ENCODE peak calls at places on chromosome 16, in eight cellular contexts. S is body of pancreas; I is cardiac fibroblast; B is effector memory CD4-positive, alpha-beta T cell; T is gastrocnemius medialis; A is HFF-Myc; E is heart right ventricle; X is NT2/D1. W is an unnamed sample.

GRCh38 chr16:23987443-23987842 is 151.7 kb downstream of the PRKCB start:
- DNase-seq in S (no peak), I (no peak), B (no peak), T (no peak), A (no peak), E (no peak), X (no peak), W (no peak)

GRCh38 chr16:86479419-86479818 is 30.9 kb upstream of the FOXF1 start:
- DNase-seq in S (no peak), I (no peak), B (no peak), T (no peak), A (peak; percentile 71), E (no peak), X (no peak), W (no peak)

GRCh38 chr16:58422809-58423208 is 30.5 kb downstream of the GINS3 start:
- DNase-seq in S (no peak), I (no peak), B (no peak), T (no peak), A (no peak), E (no peak), X (no peak), W (no peak)

GRCh38 chr16:71276589-71277334 is 12.4 kb downstream of the CMTR2 start:
- DNase-seq in S (no peak), I (no peak), B (no peak), T (no peak), A (no peak), E (no peak), X (no peak), W (no peak)

GRCh38 chr16:69273009-69273408 is 38.1 kb upstream of the VPS4A start:
- DNase-seq in S (no peak), I (peak; percentile 85), B (no peak), T (no peak), A (no peak), E (no peak), X (no peak), W (no peak)

GRCh38 chr16:66131895-66132294 is 234.6 kb upstream of the CDH5 start:
- DNase-seq in S (no peak), I (no peak), B (no peak), T (no peak), A (no peak), E (no peak), X (no peak), W (no peak)

GRCh38 chr16:25093208-25094061 is 18.1 kb upstream of the LCMT1 start:
- DNase-seq in S (no peak), I (no peak), B (no peak), T (no peak), A (no peak), E (no peak), X (no peak), W (no peak)

GRCh38 chr16:679808-680624 is at the start of gene STUB1:
- DNase-seq in S (peak; percentile 90), I (peak; percentile 90), B (peak; percentile 83), T (peak; percentile 80), A (no peak), E (peak; percentile 90), X (peak; percentile 78), W (peak; percentile 80)

GRCh38 chr16:27879601-27880247 is 183.8 kb downstream of the GSG1L start:
- DNase-seq in S (peak; percentile 44), I (no peak), B (no peak), T (no peak), A (no peak), E (peak; percentile 45), X (no peak), W (no peak)

GRCh38 chr16:47018223-47018891 is 44.9 kb upstream of the DNAJA2 start:
- DNase-seq in S (peak; percentile 74), I (peak; percentile 5), B (no peak), T (no peak), A (no peak), E (no peak), X (no peak), W (no peak)

GRCh38 chr16:68744744-68745280 is 7.7 kb downstream of the CDH1 start:
- DNase-seq in S (peak; percentile 91), I (no peak), B (no peak), T (no peak), A (no peak), E (no peak), X (no peak), W (no peak)

GRCh38 chr16:80654094-80654862 is 113.5 kb downstream of the DYNLRB2 start:
- DNase-seq in S (peak; percentile 53), I (no peak), B (no peak), T (no peak), A (no peak), E (no peak), X (no peak), W (no peak)

GRCh38 chr16:74573622-74574021 is 33.3 kb downstream of the GLG1 start:
- DNase-seq in S (no peak), I (no peak), B (no peak), T (no peak), A (no peak), E (no peak), X (no peak), W (no peak)

GRCh38 chr16:73057369-73058210 is 9.7 kb upstream of the ZFHX3 start:
- DNase-seq in S (peak; percentile 68), I (peak; percentile 59), B (no peak), T (no peak), A (no peak), E (peak; percentile 45), X (no peak), W (peak; percentile 67)

GRCh38 chr16:82300374-82300936 is 130.4 kb upstream of the MPHOSPH6 start:
- DNase-seq in S (no peak), I (no peak), B (no peak), T (no peak), A (no peak), E (no peak), X (no peak), W (no peak)

GRCh38 chr16:82298472-82298871 is 128.4 kb upstream of the MPHOSPH6 start:
- DNase-seq in S (no peak), I (no peak), B (no peak), T (no peak), A (no peak), E (no peak), X (no peak), W (no peak)

GRCh38 chr16:82294874-82295273 is 124.8 kb upstream of the MPHOSPH6 start:
- DNase-seq in S (no peak), I (no peak), B (no peak), T (no peak), A (no peak), E (no peak), X (no peak), W (no peak)

GRCh38 chr16:82293671-82294070 is 123.6 kb upstream of the MPHOSPH6 start:
- DNase-seq in S (no peak), I (no peak), B (no peak), T (no peak), A (no peak), E (no peak), X (no peak), W (no peak)

DNA sequence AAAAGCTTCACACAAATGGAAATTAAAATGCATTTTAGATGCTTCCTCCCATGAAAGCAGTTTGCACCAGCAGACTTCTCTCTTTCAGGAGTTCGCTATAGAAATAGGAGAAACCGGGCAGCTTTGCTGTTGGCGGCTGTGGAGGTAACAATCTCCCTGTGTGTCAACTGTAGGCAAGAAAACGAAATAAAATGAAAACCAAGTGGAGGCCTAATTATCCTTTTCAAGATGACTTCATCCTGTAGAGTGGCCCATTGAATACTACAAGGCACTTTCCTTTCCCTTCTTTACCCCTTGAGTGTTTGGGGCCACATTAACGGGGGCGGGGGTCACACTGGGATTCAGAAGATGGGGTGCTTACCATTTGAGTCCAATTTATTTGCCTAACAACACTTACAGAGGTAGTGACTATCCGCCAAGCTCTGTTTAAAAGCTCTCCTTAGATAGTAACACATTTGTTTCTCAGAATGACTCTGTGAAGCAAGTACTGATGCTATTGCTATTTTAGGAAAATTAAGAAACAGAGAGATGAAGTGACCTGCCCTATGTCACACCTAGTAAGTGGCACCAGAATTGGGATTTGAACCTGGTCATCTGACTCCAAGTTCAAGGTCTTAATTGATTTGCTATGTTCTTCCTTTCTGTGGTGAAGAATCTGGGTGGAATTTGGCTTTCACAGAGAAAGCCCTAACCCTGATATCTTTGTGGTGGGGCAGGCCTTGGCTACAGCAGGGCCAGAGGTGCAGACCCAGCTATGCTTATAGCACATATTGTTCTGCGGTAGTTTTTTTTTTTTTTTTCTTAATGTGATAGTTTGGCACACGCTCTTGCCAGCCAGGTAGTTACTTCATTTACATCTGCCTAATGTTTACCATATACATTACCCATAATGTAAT is 125.5 kb upstream of the MPHOSPH6 start:
- DNase-seq in S (no peak), I (no peak), B (no peak), T (no peak), A (no peak), E (no peak), X (no peak), W (no peak)
- H3K4me3 ChIP-seq in S (no peak overlapping the region), I (no peak overlapping the region), B (no peak overlapping the region), T (no peak overlapping the region), A (no peak overlapping the region), E (no peak overlapping the region), X (no peak overlapping the region), W (no peak overlapping the region)

DNA sequence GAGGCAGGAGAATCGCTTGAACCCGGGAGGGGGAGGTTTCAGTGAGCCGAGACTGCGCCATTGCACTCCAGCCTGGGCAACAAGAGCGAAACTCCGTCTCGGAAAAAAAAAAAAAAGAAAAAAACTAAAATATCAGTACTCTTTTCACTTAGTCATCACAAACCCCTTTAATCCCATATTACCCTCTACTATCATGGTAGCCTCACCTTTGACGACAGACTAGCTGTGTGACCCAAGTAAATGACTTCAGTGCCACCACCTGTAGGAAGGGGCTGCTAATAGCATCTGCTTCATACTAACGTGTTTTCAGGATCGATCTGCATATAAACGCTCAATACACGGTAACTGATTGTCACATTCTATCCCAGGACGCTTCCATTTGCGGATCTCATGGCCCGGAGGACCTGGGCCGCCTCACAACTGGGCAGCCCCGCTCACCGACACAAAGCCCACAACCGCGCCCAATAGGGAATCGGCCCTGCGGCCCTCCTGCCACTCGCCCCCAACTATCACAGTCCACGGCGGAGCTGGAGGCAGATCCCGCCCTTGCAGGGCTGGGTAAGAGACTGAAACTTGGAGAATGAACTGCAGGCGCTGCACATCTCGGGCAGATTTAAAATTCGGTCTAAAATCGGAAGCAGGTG is 1.1 kb upstream of the ZNF263 start:
- DNase-seq in S (no peak), I (no peak), B (no peak), T (no peak), A (no peak), E (no peak), X (no peak), W (peak; percentile 42)
- H3K4me3 ChIP-seq in S (peak overlapping the region; percentile 56), I (peak overlapping the region; percentile 99), B (peak overlapping the region; percentile 85), T (peak overlapping the region; percentile 80), A (peak overlapping the region; percentile 100), E (peak overlapping the region; percentile 75), X (peak overlapping the region; percentile 99), W (peak overlapping the region; percentile 98)

GRCh38 chr16:48384305-48384981 is 770 bp downstream of the SIAH1 start:
- DNase-seq in S (peak; percentile 72), I (peak; percentile 77), B (peak; percentile 11), T (peak; percentile 60), A (no peak), E (peak; percentile 74), X (no peak), W (peak; percentile 78)
- H3K4me3 ChIP-seq in S (peak overlapping the region; percentile 51), I (peak overlapping the region; percentile 71), B (peak overlapping the region; percentile 64), T (peak overlapping the region; percentile 80), A (peak overlapping the region; percentile 80), E (peak overlapping the region; percentile 80), X (peak overlapping the region; percentile 83), W (peak overlapping the region; percentile 88)

DNA sequence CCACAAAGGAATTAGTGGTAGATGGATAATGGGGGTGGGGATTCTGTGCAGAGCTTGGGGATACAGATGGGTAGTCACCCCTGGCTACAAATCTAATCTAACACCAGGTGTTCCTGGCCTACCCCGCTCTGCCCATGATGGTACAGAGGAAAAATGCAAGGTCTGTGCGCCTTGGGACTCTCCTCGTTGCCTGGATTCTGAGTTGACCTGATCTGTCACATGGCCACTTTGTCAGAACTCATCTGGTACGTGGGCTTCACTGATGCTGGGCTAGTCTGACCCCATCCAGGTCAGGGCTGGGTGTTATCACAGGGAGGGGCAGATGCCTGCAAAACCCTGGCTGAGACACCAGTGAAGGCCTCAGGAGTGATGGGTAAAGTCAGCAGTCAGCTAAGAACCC is 5.2 kb downstream of the ZNF764 start:
- DNase-seq in S (no peak), I (no peak), B (no peak), T (no peak), A (no peak), E (no peak), X (no peak), W (no peak)
- H3K4me3 ChIP-seq in S (no peak overlapping the region), I (no peak overlapping the region), B (no peak overlapping the region), T (no peak overlapping the region), A (no peak overlapping the region), E (no peak overlapping the region), X (no peak overlapping the region), W (no peak overlapping the region)